ENCODE peak calls at places on chromosome 15, in ten cellular contexts. K, Q, A, U, V, X, B, F, O and T are unnamed samples.

GRCh38 chr15:72319360-72319984 is 485 bp downstream of the CELF6 start:
- DNase-seq in V (no peak), A (peak; percentile 88), U (peak; percentile 39), O (peak; percentile 16), F (no peak), Q (no peak), K (no peak), X (peak; percentile 37), B (peak; percentile 90), T (peak; percentile 80)

GRCh38 chr15:94306700-94307650 is 75.6 kb downstream of the MCTP2 start:
- DNase-seq in A (no peak), U (peak; percentile 81), B (no peak), Q (no peak), O (no peak), K (no peak), X (peak; percentile 81), F (no peak), V (no peak), T (peak; percentile 32)

GRCh38 chr15:49621327-49622210 is 721 bp downstream of the DTWD1 start:
- DNase-seq in B (no peak), A (peak; percentile 16), K (no peak), F (no peak), X (peak; percentile 23), Q (no peak), O (peak; percentile 10), V (no peak), U (peak; percentile 9), T (peak; percentile 47)

GRCh38 chr15:71003314-71003713 is 110.7 kb downstream of the LRRC49 start:
- DNase-seq in V (no peak), Q (no peak), B (no peak), U (peak; percentile 32), O (no peak), A (no peak), F (no peak), X (peak; percentile 53), K (no peak), T (peak; percentile 49)

GRCh38 chr15:101458908-101459578 is 30.5 kb downstream of the PCSK6 start:
- DNase-seq in Q (no peak), U (no peak), V (no peak), X (no peak), O (no peak), F (no peak), A (no peak), B (no peak), K (no peak), T (no peak)

GRCh38 chr15:49145651-49146609 is 9.5 kb downstream of the COPS2 start:
- DNase-seq in B (peak; percentile 74), X (peak; percentile 41), O (peak; percentile 53), U (peak; percentile 52), Q (peak; percentile 17), V (peak; percentile 45), F (peak; percentile 37), A (peak; percentile 67), K (peak; percentile 35), T (peak; percentile 75)

GRCh38 chr15:74892313-74892712 is 2.5 kb downstream of the MPI start:
- DNase-seq in U (peak; percentile 57), A (no peak), B (no peak), F (no peak), K (no peak), X (no peak), V (no peak), Q (no peak), O (no peak), T (no peak)

GRCh38 chr15:86002444-86002843 is 77.2 kb upstream of the AGBL1 start:
- DNase-seq in V (no peak), B (no peak), Q (no peak), F (no peak), A (no peak), O (no peak), U (peak; percentile 20), K (no peak), X (peak; percentile 40), T (no peak)

GRCh38 chr15:99545605-99546004 is 20.2 kb upstream of the MEF2A start:
- DNase-seq in B (no peak), K (no peak), F (no peak), Q (no peak), O (no peak), V (no peak), U (no peak), A (no peak), X (no peak), T (no peak)

GRCh38 chr15:48696627-48697312 is 51.3 kb upstream of the FBN1 start:
- DNase-seq in Q (peak; percentile 12), U (no peak), O (no peak), B (no peak), V (no peak), F (no peak), A (peak; percentile 33), X (peak; percentile 35), K (no peak), T (peak; percentile 63)

GRCh38 chr15:44195151-44195740 is at the start of gene FRMD5:
- DNase-seq in B (peak; percentile 95), X (peak; percentile 96), O (peak; percentile 95), Q (peak; percentile 25), F (peak; percentile 78), A (peak; percentile 99), V (peak; percentile 85), U (peak; percentile 99), K (peak; percentile 97), T (peak; percentile 94)

DNA sequence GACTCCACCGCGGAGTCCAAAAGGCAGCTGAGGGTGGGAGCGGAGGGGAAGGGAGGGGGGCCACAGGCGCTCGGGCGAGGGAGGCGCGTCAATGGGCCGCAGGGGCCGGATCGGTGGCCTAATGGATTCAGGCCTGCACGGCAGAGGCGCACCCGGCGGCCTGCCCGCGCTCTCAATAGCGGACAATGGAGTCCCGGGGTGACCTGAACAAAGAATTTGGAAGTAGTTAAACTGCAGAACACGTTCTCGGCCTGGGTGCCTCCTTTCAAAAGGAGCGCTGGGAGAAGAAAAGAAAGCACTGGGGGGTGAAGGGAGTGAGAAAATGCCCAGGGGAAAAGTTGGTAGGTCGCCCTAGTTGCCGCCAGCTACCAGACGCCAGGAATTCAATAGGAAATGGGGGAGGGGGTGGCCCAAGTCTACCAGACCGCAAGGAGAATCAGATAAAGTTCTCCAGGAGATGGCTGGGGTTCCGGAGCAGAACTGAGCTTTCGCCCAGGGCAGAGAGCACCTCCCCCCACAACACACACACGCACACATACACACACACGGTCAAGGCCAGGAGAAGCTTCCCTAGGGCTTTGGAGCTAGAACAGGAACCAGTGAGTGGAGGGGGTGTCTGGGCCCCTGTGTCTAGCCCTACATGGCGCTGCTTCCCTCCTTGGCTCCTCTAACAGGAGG is 25.8 kb upstream of the POLG start:
- DNase-seq in B (no peak), Q (no peak), X (no peak), O (no peak), F (no peak), A (peak; percentile 72), K (no peak), V (no peak), U (no peak), T (no peak)
- TF ChIP-seq EZH2 in B (no peak), Q (no peak), X (peak; percentile 42), O (no peak), F (no peak), A (peak; percentile 74), K (no peak), V (no peak), U (no peak), T (peak; percentile 50)

GRCh38 chr15:63015618-63016017 is 26.9 kb upstream of the TPM1 start:
- DNase-seq in V (no peak), A (no peak), X (peak; percentile 76), F (no peak), U (peak; percentile 76), B (no peak), O (no peak), K (no peak), Q (no peak), T (peak; percentile 89)
- TF ChIP-seq EZH2 in V (no peak), A (no peak), X (no peak), F (no peak), U (no peak), B (no peak), O (no peak), K (no peak), Q (no peak), T (no peak)

GRCh38 chr15:98289747-98290146 is 329.2 kb downstream of the ARRDC4 start:
- DNase-seq in O (no peak), A (no peak), F (no peak), Q (no peak), X (no peak), U (no peak), V (no peak), K (no peak), B (peak; percentile 25), T (no peak)

GRCh38 chr15:98294126-98294525 is 333.6 kb downstream of the ARRDC4 start:
- DNase-seq in B (no peak), Q (no peak), K (no peak), A (no peak), V (no peak), O (no peak), U (no peak), F (no peak), X (no peak), T (no peak)

GRCh38 chr15:98296653-98297052 is 336.1 kb downstream of the ARRDC4 start:
- DNase-seq in A (no peak), O (no peak), X (no peak), B (no peak), F (no peak), Q (no peak), U (no peak), V (no peak), K (no peak), T (no peak)

GRCh38 chr15:98288091-98288590 is 327.6 kb downstream of the ARRDC4 start:
- DNase-seq in X (no peak), O (no peak), B (no peak), A (no peak), K (no peak), Q (no peak), U (no peak), V (no peak), F (no peak), T (no peak)

DNA sequence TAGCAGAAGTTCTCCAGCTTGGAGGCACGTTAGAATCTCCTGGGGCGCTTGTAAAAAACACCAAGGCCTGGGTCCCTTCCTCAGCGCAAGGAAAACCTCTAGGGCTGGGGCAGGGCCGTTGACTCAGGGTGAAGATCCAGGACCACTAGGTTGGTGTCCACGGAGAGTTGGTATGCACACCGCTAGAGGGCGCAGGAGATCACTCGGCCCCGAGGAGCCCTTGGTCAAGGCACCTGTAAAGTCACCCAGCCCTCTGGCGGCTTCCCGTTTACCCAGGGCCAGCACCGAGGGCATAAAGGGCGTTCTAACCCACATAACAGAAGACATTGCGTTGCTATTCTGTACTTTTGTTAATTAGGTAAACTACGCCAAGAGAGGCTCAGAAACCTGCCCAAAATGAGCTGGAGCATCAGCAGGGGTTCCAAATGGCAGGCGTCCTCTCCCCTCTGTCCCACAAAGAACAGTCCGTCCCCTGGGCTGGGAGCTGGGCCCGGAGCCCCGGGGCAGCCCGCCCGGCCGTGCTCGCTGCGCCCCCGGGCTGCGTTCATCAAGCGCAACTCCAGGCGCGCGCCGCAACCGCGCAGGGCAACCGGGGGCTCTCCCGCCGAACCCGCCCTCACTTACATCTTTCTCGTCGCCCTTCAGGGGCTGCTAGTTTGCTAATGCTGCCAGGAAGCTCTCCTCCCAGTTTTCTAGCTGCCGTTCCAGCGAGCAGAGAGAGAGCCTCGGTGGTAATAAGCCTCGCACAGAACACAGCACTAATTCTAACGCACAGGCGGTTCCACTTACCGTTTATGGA is 332.1 kb downstream of the ARRDC4 start:
- DNase-seq in F (no peak), K (peak; percentile 21), O (peak; percentile 64), B (peak; percentile 68), X (no peak), U (peak; percentile 20), V (peak; percentile 27), Q (peak; percentile 83), A (peak; percentile 89), T (peak; percentile 36)
- TF ChIP-seq EZH2 in F (peak; percentile 59), K (no peak), O (no peak), B (no peak), X (no peak), U (no peak), V (no peak), Q (no peak), A (no peak), T (no peak)

GRCh38 chr15:65396283-65396964 is 18.6 kb upstream of the IGDCC3 start:
- DNase-seq in O (no peak), U (no peak), B (no peak), A (peak; percentile 66), Q (no peak), K (no peak), V (no peak), F (no peak), X (no peak), T (no peak)
- TF ChIP-seq EZH2 in O (peak; percentile 78), U (peak; percentile 79), B (no peak), A (peak; percentile 78), Q (no peak), K (no peak), V (no peak), F (no peak), X (no peak), T (no peak)